ENCODE peak calls at places on chromosomes 12 and 14, in four cellular contexts. One of them, this sample, is unnamed.

GRCh38 chr14:45651906-45652305 is 398.9 kb upstream of the MIS18BP1 start:
- DNase-seq in uterus: no peak
- DNase-seq in cardiac muscle cell: no peak
- DNase-seq in fibroblast of lung: peak; percentile 6
- DNase-seq in this sample: no peak

GRCh38 chr12:52022841-52023181 is 16.1 kb downstream of the TAMALIN start:
- DNase-seq in uterus: peak; percentile 23
- DNase-seq in cardiac muscle cell: no peak
- DNase-seq in fibroblast of lung: no peak
- DNase-seq in this sample: no peak

GRCh38 chr14:89639687-89640086 is 222.7 kb upstream of the FOXN3 start:
- DNase-seq in uterus: no peak
- DNase-seq in cardiac muscle cell: no peak
- DNase-seq in fibroblast of lung: no peak
- DNase-seq in this sample: no peak

GRCh38 chr12:109264095-109264942 is 44.8 kb downstream of the FOXN4 start:
- DNase-seq in uterus: peak; percentile 68
- DNase-seq in cardiac muscle cell: peak; percentile 78
- DNase-seq in fibroblast of lung: peak; percentile 45
- DNase-seq in this sample: peak; percentile 91

GRCh38 chr14:50064993-50065392 is 51.4 kb downstream of the VCPKMT start:
- DNase-seq in uterus: no peak
- DNase-seq in cardiac muscle cell: no peak
- DNase-seq in fibroblast of lung: peak; percentile 26
- DNase-seq in this sample: no peak

GRCh38 chr12:77845831-77846230 is 15.1 kb downstream of the NAV3 start:
- DNase-seq in uterus: no peak
- DNase-seq in cardiac muscle cell: peak; percentile 52
- DNase-seq in fibroblast of lung: peak; percentile 85
- DNase-seq in this sample: no peak

GRCh38 chr12:41512531-41512930 is 324.4 kb downstream of the PDZRN4 start:
- DNase-seq in uterus: no peak
- DNase-seq in cardiac muscle cell: peak; percentile 3
- DNase-seq in fibroblast of lung: no peak
- DNase-seq in this sample: no peak

GRCh38 chr12:118237908-118238307 is 102.0 kb downstream of the PEBP1 start:
- DNase-seq in uterus: no peak
- DNase-seq in cardiac muscle cell: peak; percentile 6
- DNase-seq in fibroblast of lung: peak; percentile 86
- DNase-seq in this sample: no peak

GRCh38 chr12:107847830-107848229 is 73.3 kb downstream of the ASCL4 start:
- DNase-seq in uterus: no peak
- DNase-seq in cardiac muscle cell: no peak
- DNase-seq in fibroblast of lung: no peak
- DNase-seq in this sample: no peak

GRCh38 chr12:115351513-115352077 is 667.6 kb upstream of the TBX3 start:
- DNase-seq in uterus: no peak
- DNase-seq in cardiac muscle cell: peak; percentile 86
- DNase-seq in fibroblast of lung: peak; percentile 9
- DNase-seq in this sample: no peak

GRCh38 chr14:63632932-63633514 is 8.6 kb downstream of the WDR89 start:
- DNase-seq in uterus: no peak
- DNase-seq in cardiac muscle cell: peak; percentile 43
- DNase-seq in fibroblast of lung: peak; percentile 9
- DNase-seq in this sample: no peak

GRCh38 chr14:81536125-81536771 is 2.6 kb upstream of the SEL1L start:
- DNase-seq in uterus: no peak
- DNase-seq in cardiac muscle cell: no peak
- DNase-seq in fibroblast of lung: no peak
- DNase-seq in this sample: no peak

GRCh38 chr12:84638811-84639368 is 273.7 kb downstream of the SLC6A15 start:
- DNase-seq in uterus: no peak
- DNase-seq in cardiac muscle cell: no peak
- DNase-seq in fibroblast of lung: peak; percentile 26
- DNase-seq in this sample: no peak

GRCh38 chr12:88420460-88420859 is 159.8 kb downstream of the KITLG start:
- DNase-seq in uterus: no peak
- DNase-seq in cardiac muscle cell: peak; percentile 83
- DNase-seq in fibroblast of lung: peak; percentile 90
- DNase-seq in this sample: no peak

GRCh38 chr12:80195737-80196136 is 96.4 kb downstream of the OTOGL start:
- DNase-seq in uterus: no peak
- DNase-seq in cardiac muscle cell: no peak
- DNase-seq in fibroblast of lung: no peak
- DNase-seq in this sample: no peak

GRCh38 chr12:89307665-89308253 is 44.5 kb downstream of the DUSP6 start:
- DNase-seq in uterus: no peak
- DNase-seq in cardiac muscle cell: no peak
- DNase-seq in fibroblast of lung: no peak
- DNase-seq in this sample: no peak

GRCh38 chr14:56598519-56598918 is 18.9 kb downstream of the TMEM260 start:
- DNase-seq in uterus: no peak
- DNase-seq in cardiac muscle cell: no peak
- DNase-seq in fibroblast of lung: no peak
- DNase-seq in this sample: no peak

GRCh38 chr14:76320486-76320885 is 55.5 kb upstream of the ESRRB start:
- DNase-seq in uterus: no peak
- DNase-seq in cardiac muscle cell: no peak
- DNase-seq in fibroblast of lung: no peak
- DNase-seq in this sample: no peak

GRCh38 chr12:95413576-95413975 is 60.4 kb upstream of the METAP2 start:
- DNase-seq in uterus: no peak
- DNase-seq in cardiac muscle cell: no peak
- DNase-seq in fibroblast of lung: peak; percentile 19
- DNase-seq in this sample: no peak

GRCh38 chr12:78887008-78887407 is 22.4 kb downstream of the SYT1 start:
- DNase-seq in uterus: no peak
- DNase-seq in cardiac muscle cell: peak; percentile 84
- DNase-seq in fibroblast of lung: peak; percentile 92
- DNase-seq in this sample: peak; percentile 56

GRCh38 chr12:57127101-57127709 is 1.1 kb upstream of the LRP1 start:
- DNase-seq in uterus: peak; percentile 73
- DNase-seq in cardiac muscle cell: no peak
- DNase-seq in fibroblast of lung: no peak
- DNase-seq in this sample: peak; percentile 74

GRCh38 chr12:62482769-62483168 is 16.1 kb downstream of the MON2 start:
- DNase-seq in uterus: no peak
- DNase-seq in cardiac muscle cell: no peak
- DNase-seq in fibroblast of lung: no peak
- DNase-seq in this sample: no peak

GRCh38 chr14:61678966-61679365 is 16.3 kb upstream of the HIF1A start:
- DNase-seq in uterus: no peak
- DNase-seq in cardiac muscle cell: peak; percentile 34
- DNase-seq in fibroblast of lung: peak; percentile 86
- DNase-seq in this sample: peak; percentile 43

GRCh38 chr12:11746024-11746771 is 96.7 kb downstream of the ETV6 start:
- DNase-seq in uterus: no peak
- DNase-seq in cardiac muscle cell: peak; percentile 83
- DNase-seq in fibroblast of lung: peak; percentile 82
- DNase-seq in this sample: no peak

GRCh38 chr12:109572506-109572845 is 828 bp downstream of the MMAB start:
- DNase-seq in uterus: no peak
- DNase-seq in cardiac muscle cell: no peak
- DNase-seq in fibroblast of lung: no peak
- DNase-seq in this sample: no peak

GRCh38 chr14:90177537-90178189 is 78.7 kb upstream of the PSMC1 start:
- DNase-seq in uterus: no peak
- DNase-seq in cardiac muscle cell: peak; percentile 7
- DNase-seq in fibroblast of lung: peak; percentile 19
- DNase-seq in this sample: peak; percentile 52

GRCh38 chr12:64627781-64628180 is 17.5 kb downstream of the RASSF3 start:
- DNase-seq in uterus: no peak
- DNase-seq in cardiac muscle cell: peak; percentile 79
- DNase-seq in fibroblast of lung: peak; percentile 93
- DNase-seq in this sample: no peak

GRCh38 chr12:132153501-132154340 is 9.5 kb downstream of the NOC4L start:
- DNase-seq in uterus: peak; percentile 60
- DNase-seq in cardiac muscle cell: peak; percentile 85
- DNase-seq in fibroblast of lung: peak; percentile 59
- DNase-seq in this sample: peak; percentile 87

GRCh38 chr14:89469210-89470198 is 52.5 kb upstream of the FOXN3 start:
- DNase-seq in uterus: no peak
- DNase-seq in cardiac muscle cell: no peak
- DNase-seq in fibroblast of lung: peak; percentile 18
- DNase-seq in this sample: no peak

GRCh38 chr12:53560912-53561589 is 53.8 kb upstream of the NPFF start:
- DNase-seq in uterus: no peak
- DNase-seq in cardiac muscle cell: no peak
- DNase-seq in fibroblast of lung: no peak
- DNase-seq in this sample: no peak

GRCh38 chr12:120940799-120941198 is 36.6 kb upstream of the SPPL3 start:
- DNase-seq in uterus: no peak
- DNase-seq in cardiac muscle cell: peak; percentile 39
- DNase-seq in fibroblast of lung: peak; percentile 33
- DNase-seq in this sample: no peak

GRCh38 chr14:104358528-104359300 is 220.3 kb downstream of the KIF26A start:
- DNase-seq in uterus: no peak
- DNase-seq in cardiac muscle cell: no peak
- DNase-seq in fibroblast of lung: no peak
- DNase-seq in this sample: peak; percentile 9

GRCh38 chr14:51251486-51251885 is 11.4 kb downstream of the TMX1 start:
- DNase-seq in uterus: no peak
- DNase-seq in cardiac muscle cell: no peak
- DNase-seq in fibroblast of lung: peak; percentile 17
- DNase-seq in this sample: no peak

GRCh38 chr12:27284751-27285150 is 40.7 kb downstream of the STK38L start:
- DNase-seq in uterus: no peak
- DNase-seq in cardiac muscle cell: peak; percentile 73
- DNase-seq in fibroblast of lung: peak; percentile 93
- DNase-seq in this sample: no peak
- H3K4me1 ChIP-seq in uterus: no peaks in the 10 kb centered on the region
- H3K4me1 ChIP-seq in cardiac muscle cell: peaks cover 24% of the 10 kb centered on the region
- H3K4me1 ChIP-seq in fibroblast of lung: no peaks in the 10 kb centered on the region
- H3K4me1 ChIP-seq in this sample: peaks cover 26% of the 10 kb centered on the region

GRCh38 chr12:32257695-32258496 is 141.5 kb upstream of the FGD4 start:
- DNase-seq in uterus: no peak
- DNase-seq in cardiac muscle cell: no peak
- DNase-seq in fibroblast of lung: no peak
- DNase-seq in this sample: no peak
- H3K4me1 ChIP-seq in uterus: no peaks in the 10 kb centered on the region
- H3K4me1 ChIP-seq in cardiac muscle cell: no peaks in the 10 kb centered on the region
- H3K4me1 ChIP-seq in fibroblast of lung: no peaks in the 10 kb centered on the region
- H3K4me1 ChIP-seq in this sample: no peaks in the 10 kb centered on the region

GRCh38 chr14:77763978-77764377 is 3.0 kb upstream of the SNW1 start:
- DNase-seq in uterus: no peak
- DNase-seq in cardiac muscle cell: no peak
- DNase-seq in fibroblast of lung: no peak
- DNase-seq in this sample: no peak

GRCh38 chr14:77761205-77761931 is 412 bp upstream of the SNW1 start:
- DNase-seq in uterus: peak; percentile 40
- DNase-seq in cardiac muscle cell: peak; percentile 73
- DNase-seq in fibroblast of lung: peak; percentile 92
- DNase-seq in this sample: peak; percentile 47

GRCh38 chr14:77763316-77763715 is 2.4 kb upstream of the SNW1 start:
- DNase-seq in uterus: no peak
- DNase-seq in cardiac muscle cell: no peak
- DNase-seq in fibroblast of lung: no peak
- DNase-seq in this sample: no peak

GRCh38 chr14:77760381-77761204 is at the start of gene SNW1:
- DNase-seq in uterus: peak; percentile 89
- DNase-seq in cardiac muscle cell: peak; percentile 95
- DNase-seq in fibroblast of lung: peak; percentile 65
- DNase-seq in this sample: peak; percentile 94
- H3K4me1 ChIP-seq in uterus: peaks cover 7% of the 10 kb centered on the region
- H3K4me1 ChIP-seq in cardiac muscle cell: peaks cover 6% of the 10 kb centered on the region
- H3K4me1 ChIP-seq in fibroblast of lung: peaks cover 8% of the 10 kb centered on the region
- H3K4me1 ChIP-seq in this sample: peaks cover 4% of the 10 kb centered on the region

GRCh38 chr14:68211886-68212285 is 392.3 kb downstream of the RAD51B start:
- DNase-seq in uterus: no peak
- DNase-seq in cardiac muscle cell: no peak
- DNase-seq in fibroblast of lung: no peak
- DNase-seq in this sample: no peak
- H3K4me1 ChIP-seq in uterus: no peaks in the 10 kb centered on the region
- H3K4me1 ChIP-seq in cardiac muscle cell: peaks cover 14% of the 10 kb centered on the region
- H3K4me1 ChIP-seq in fibroblast of lung: peaks cover 17% of the 10 kb centered on the region
- H3K4me1 ChIP-seq in this sample: no peaks in the 10 kb centered on the region

This sample was measured in BE2C.